ENCODE peak calls at places on chromosomes 2 and 18, in seven cellular contexts. One of them, this sample, is unnamed.

GRCh38 chr2:42917374-42918017 is 125.1 kb upstream of the HAAO start:
- DNase-seq in MCF 10A: peak; percentile 89
- DNase-seq in CD14-positive monocyte: peak; percentile 25
- DNase-seq in body of pancreas: peak; percentile 28
- DNase-seq in HFFc6: peak; percentile 94
- DNase-seq in WERI-Rb-1: no peak
- DNase-seq in endothelial cell: no peak
- DNase-seq in this sample: no peak

GRCh38 chr2:16633632-16634430 is 31.8 kb downstream of the CYRIA start:
- DNase-seq in WERI-Rb-1: no peak
- DNase-seq in MCF 10A: peak; percentile 66
- DNase-seq in HFFc6: no peak
- DNase-seq in CD14-positive monocyte: peak; percentile 83
- DNase-seq in endothelial cell: no peak
- DNase-seq in body of pancreas: no peak
- DNase-seq in this sample: no peak

GRCh38 chr2:237411683-237412349 is 2.1 kb downstream of the COL6A3 start:
- DNase-seq in WERI-Rb-1: no peak
- DNase-seq in endothelial cell: no peak
- DNase-seq in MCF 10A: no peak
- DNase-seq in HFFc6: no peak
- DNase-seq in body of pancreas: no peak
- DNase-seq in CD14-positive monocyte: no peak
- DNase-seq in this sample: no peak

GRCh38 chr2:69780907-69781306 is 39.0 kb downstream of the ANXA4 start:
- DNase-seq in MCF 10A: no peak
- DNase-seq in endothelial cell: no peak
- DNase-seq in WERI-Rb-1: peak; percentile 51
- DNase-seq in body of pancreas: no peak
- DNase-seq in CD14-positive monocyte: no peak
- DNase-seq in HFFc6: no peak
- DNase-seq in this sample: no peak

GRCh38 chr2:237923507-237924163 is 43.2 kb upstream of the UBE2F start:
- DNase-seq in MCF 10A: peak; percentile 30
- DNase-seq in endothelial cell: peak; percentile 90
- DNase-seq in CD14-positive monocyte: peak; percentile 56
- DNase-seq in HFFc6: peak; percentile 22
- DNase-seq in body of pancreas: peak; percentile 82
- DNase-seq in WERI-Rb-1: peak; percentile 63
- DNase-seq in this sample: peak; percentile 91

GRCh38 chr18:2083691-2084090 is 487.6 kb downstream of the METTL4 start:
- DNase-seq in WERI-Rb-1: peak; percentile 58
- DNase-seq in body of pancreas: no peak
- DNase-seq in MCF 10A: peak; percentile 42
- DNase-seq in HFFc6: no peak
- DNase-seq in endothelial cell: peak; percentile 10
- DNase-seq in CD14-positive monocyte: no peak
- DNase-seq in this sample: no peak

GRCh38 chr2:48560546-48561209 is 30.7 kb downstream of the STON1 start:
- DNase-seq in WERI-Rb-1: no peak
- DNase-seq in endothelial cell: no peak
- DNase-seq in MCF 10A: no peak
- DNase-seq in CD14-positive monocyte: no peak
- DNase-seq in body of pancreas: no peak
- DNase-seq in HFFc6: no peak
- DNase-seq in this sample: no peak

GRCh38 chr2:78644849-78645248 is 380.7 kb upstream of the REG3G start:
- DNase-seq in WERI-Rb-1: no peak
- DNase-seq in endothelial cell: no peak
- DNase-seq in CD14-positive monocyte: no peak
- DNase-seq in MCF 10A: peak; percentile 24
- DNase-seq in HFFc6: no peak
- DNase-seq in body of pancreas: no peak
- DNase-seq in this sample: no peak

GRCh38 chr2:128134573-128134972 is 43.6 kb downstream of the UGGT1 start:
- DNase-seq in WERI-Rb-1: no peak
- DNase-seq in endothelial cell: no peak
- DNase-seq in CD14-positive monocyte: no peak
- DNase-seq in body of pancreas: no peak
- DNase-seq in MCF 10A: no peak
- DNase-seq in HFFc6: no peak
- DNase-seq in this sample: no peak

GRCh38 chr2:201007584-201007998 is 44.1 kb upstream of the ORC2 start:
- DNase-seq in HFFc6: no peak
- DNase-seq in endothelial cell: no peak
- DNase-seq in body of pancreas: no peak
- DNase-seq in WERI-Rb-1: no peak
- DNase-seq in CD14-positive monocyte: no peak
- DNase-seq in MCF 10A: no peak
- DNase-seq in this sample: peak; percentile 13

DNA sequence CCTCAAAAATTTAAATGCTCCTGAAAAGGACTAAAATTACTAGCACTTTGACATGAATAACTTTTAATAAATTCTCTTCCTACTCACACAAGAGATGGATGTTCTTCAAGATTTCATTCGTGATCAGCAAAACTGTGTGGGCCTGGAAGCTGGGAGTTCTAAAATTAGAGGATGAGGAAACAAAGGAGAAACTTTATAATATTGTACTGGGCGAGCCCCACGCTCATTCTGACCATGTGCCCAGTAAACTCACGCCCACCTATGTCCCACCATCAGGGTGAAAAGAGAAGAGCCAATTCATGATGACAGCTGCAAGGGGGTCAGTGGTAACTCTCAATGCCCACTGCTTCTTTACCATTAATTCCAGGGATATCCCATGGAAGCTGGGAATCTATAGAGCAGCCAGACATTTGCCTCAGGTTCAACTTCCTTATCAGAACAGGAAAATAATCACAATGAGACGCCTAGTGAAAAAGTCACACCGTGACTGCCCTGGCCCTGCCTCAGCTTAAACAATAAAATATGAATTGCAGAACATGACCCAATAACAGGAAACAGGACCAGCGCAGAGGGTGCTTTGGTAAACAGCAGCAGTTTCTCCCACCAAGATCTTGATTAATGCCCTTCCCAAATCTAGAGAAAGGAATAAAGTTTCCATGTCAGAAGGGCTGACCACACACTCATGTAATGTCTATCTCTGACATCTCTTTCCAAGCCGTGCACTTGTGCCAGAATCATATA is 438.6 kb downstream of the TXNL1 start:
- DNase-seq in endothelial cell: no peak
- DNase-seq in CD14-positive monocyte: no peak
- DNase-seq in HFFc6: no peak
- DNase-seq in body of pancreas: no peak
- DNase-seq in WERI-Rb-1: no peak
- DNase-seq in MCF 10A: no peak
- DNase-seq in this sample: no peak
- TF ChIP-seq CTCF in endothelial cell: no peak
- TF ChIP-seq CTCF in CD14-positive monocyte: no peak
- TF ChIP-seq CTCF in HFFc6: no peak
- TF ChIP-seq CTCF in body of pancreas: no peak
- TF ChIP-seq CTCF in WERI-Rb-1: no peak
- TF ChIP-seq CTCF in MCF 10A: no peak
- TF ChIP-seq CTCF in this sample: no peak

GRCh38 chr2:11582526-11583202 is 48.8 kb downstream of the GREB1 start:
- DNase-seq in body of pancreas: peak; percentile 73
- DNase-seq in endothelial cell: peak; percentile 88
- DNase-seq in CD14-positive monocyte: no peak
- DNase-seq in WERI-Rb-1: peak; percentile 80
- DNase-seq in MCF 10A: peak; percentile 73
- DNase-seq in HFFc6: peak; percentile 38
- DNase-seq in this sample: peak; percentile 79
- TF ChIP-seq CTCF in body of pancreas: peak; percentile 83
- TF ChIP-seq CTCF in endothelial cell: peak; percentile 97
- TF ChIP-seq CTCF in CD14-positive monocyte: peak; percentile 93
- TF ChIP-seq CTCF in WERI-Rb-1: peak; percentile 85
- TF ChIP-seq CTCF in MCF 10A: peak; percentile 82
- TF ChIP-seq CTCF in HFFc6: peak; percentile 94
- TF ChIP-seq CTCF in this sample: peak; percentile 76

GRCh38 chr2:40511661-40512213 is 59.8 kb upstream of the SLC8A1 start:
- DNase-seq in MCF 10A: peak; percentile 88
- DNase-seq in WERI-Rb-1: no peak
- DNase-seq in body of pancreas: no peak
- DNase-seq in CD14-positive monocyte: no peak
- DNase-seq in HFFc6: peak; percentile 55
- DNase-seq in endothelial cell: no peak
- DNase-seq in this sample: no peak
- TF ChIP-seq CTCF in MCF 10A: no peak
- TF ChIP-seq CTCF in WERI-Rb-1: no peak
- TF ChIP-seq CTCF in body of pancreas: no peak
- TF ChIP-seq CTCF in CD14-positive monocyte: no peak
- TF ChIP-seq CTCF in HFFc6: no peak
- TF ChIP-seq CTCF in endothelial cell: no peak
- TF ChIP-seq CTCF in this sample: no peak

GRCh38 chr18:29892960-29893558 is 1149.5 kb downstream of the DSC3 start:
- DNase-seq in CD14-positive monocyte: no peak
- DNase-seq in endothelial cell: no peak
- DNase-seq in HFFc6: no peak
- DNase-seq in MCF 10A: peak; percentile 16
- DNase-seq in WERI-Rb-1: no peak
- DNase-seq in body of pancreas: no peak
- DNase-seq in this sample: no peak
- TF ChIP-seq CTCF in CD14-positive monocyte: peak; percentile 23
- TF ChIP-seq CTCF in endothelial cell: peak; percentile 95
- TF ChIP-seq CTCF in HFFc6: peak; percentile 87
- TF ChIP-seq CTCF in MCF 10A: peak; percentile 65
- TF ChIP-seq CTCF in WERI-Rb-1: no peak
- TF ChIP-seq CTCF in body of pancreas: peak; percentile 32
- TF ChIP-seq CTCF in this sample: peak; percentile 73